ENCODE peak calls at places on chromosomes 2 and 18, in five cellular contexts. N is GM10248, P is AG04449, B is tibial nerve, F is Panc1. S is an unnamed sample.

GRCh38 chr2:222751821-222752719 is 80.6 kb downstream of the MOGAT1 start:
- DNase-seq in F (no peak), N (no peak), P (no peak), B (no peak), S (no peak)

GRCh38 chr2:17271401-17271800 is 246.8 kb downstream of the RAD51AP2 start:
- DNase-seq in N (no peak), B (no peak), F (no peak), P (no peak), S (no peak)

GRCh38 chr2:169012812-169013627 is 18.1 kb downstream of the ABCB11 start:
- DNase-seq in B (no peak), F (no peak), P (no peak), N (no peak), S (no peak)

GRCh38 chr2:207282916-207283315 is 117.2 kb upstream of the KLF7 start:
- DNase-seq in B (no peak), F (no peak), N (no peak), P (no peak), S (no peak)

GRCh38 chr2:88234760-88235159 is 64.6 kb downstream of the THNSL2 start:
- DNase-seq in B (no peak), F (no peak), N (no peak), P (no peak), S (no peak)

GRCh38 chr2:120797421-120798289 is 62.0 kb downstream of the GLI2 start:
- DNase-seq in P (no peak), B (no peak), F (no peak), N (no peak), S (no peak)

GRCh38 chr2:71581015-71581414 is 127.7 kb downstream of the DYSF start:
- DNase-seq in N (no peak), P (no peak), F (no peak), B (peak), S (no peak)

GRCh38 chr2:221529943-221530652 is 42.0 kb downstream of the EPHA4 start:
- DNase-seq in P (peak), F (no peak), B (no peak), N (no peak), S (peak)

GRCh38 chr2:189933911-189934399 is 128.6 kb downstream of the MSTN start:
- DNase-seq in F (no peak), B (no peak), N (no peak), P (peak), S (no peak)

GRCh38 chr2:200172944-200173481 is 133.5 kb upstream of the SPATS2L start:
- DNase-seq in P (no peak), B (no peak), F (no peak), N (no peak), S (no peak)

GRCh38 chr2:19843992-19844515 is 57.7 kb downstream of the TTC32 start:
- DNase-seq in B (no peak), F (no peak), N (no peak), P (no peak), S (no peak)

GRCh38 chr2:55420244-55420713 is 623 bp upstream of the CCDC88A start:
- DNase-seq in P (no peak), B (no peak), F (no peak), N (no peak), S (no peak)

GRCh38 chr18:25169701-25170100 is 182.3 kb downstream of the ZNF521 start:
- DNase-seq in B (no peak), N (no peak), F (no peak), P (no peak), S (no peak)

GRCh38 chr18:7367336-7367735 is 136.4 kb downstream of the LRRC30 start:
- DNase-seq in P (no peak), F (no peak), N (no peak), B (no peak), S (no peak)

GRCh38 chr2:186036862-186037449 is 298.4 kb downstream of the FSIP2 start:
- DNase-seq in F (no peak), P (no peak), B (no peak), N (no peak), S (no peak)

GRCh38 chr2:33477473-33478468 is 1.3 kb downstream of the RASGRP3 start:
- DNase-seq in P (no peak), N (peak), B (peak), F (peak), S (no peak)

GRCh38 chr2:105785095-105785847 is 40.6 kb downstream of the NCK2 start:
- DNase-seq in N (no peak), P (no peak), B (no peak), F (no peak), S (no peak)

GRCh38 chr2:72155151-72155550 is 7.5 kb upstream of the CYP26B1 start:
- DNase-seq in F (no peak), B (no peak), P (no peak), N (no peak), S (no peak)

GRCh38 chr18:26471027-26471426 is 77.3 kb downstream of the KCTD1 start:
- DNase-seq in F (no peak), B (no peak), N (no peak), P (no peak), S (peak)

GRCh38 chr18:37574113-37574512 is 8.5 kb upstream of the CELF4 start:
- DNase-seq in B (no peak), P (no peak), N (no peak), F (no peak), S (no peak)

GRCh38 chr2:219059725-219060682 is 717 bp downstream of the IHH start:
- DNase-seq in F (no peak), N (no peak), B (no peak), P (no peak), S (no peak)

GRCh38 chr2:101696272-101697123 is 1.0 kb upstream of the MAP4K4 start:
- DNase-seq in B (peak), F (no peak), P (no peak), N (no peak), S (no peak)

GRCh38 chr2:27249891-27250651 is 12.8 kb downstream of the SLC30A3 start:
- DNase-seq in B (no peak), P (no peak), N (peak), F (no peak), S (no peak)

GRCh38 chr2:42128731-42129486 is 40.2 kb upstream of the EML4 start:
- DNase-seq in B (no peak), P (peak), F (no peak), N (peak), S (peak)

GRCh38 chr2:205763708-205764501 is 81.6 kb downstream of the NRP2 start:
- DNase-seq in B (peak), N (peak), P (peak), F (no peak), S (peak)

GRCh38 chr2:109028738-109029443 is 39.9 kb upstream of the EDAR start:
- DNase-seq in F (no peak), P (no peak), N (no peak), B (no peak), S (no peak)

GRCh38 chr2:239586651-239587310 is 186.0 kb upstream of the HDAC4 start:
- DNase-seq in B (no peak), N (no peak), P (no peak), F (no peak), S (no peak)

GRCh38 chr18:79518028-79518682 is 122.4 kb downstream of the NFATC1 start:
- DNase-seq in F (no peak), P (no peak), N (no peak), B (no peak), S (no peak)

GRCh38 chr18:48949606-48950535 is 894 bp downstream of the SMAD7 start:
- DNase-seq in B (no peak), N (peak), F (no peak), P (no peak), S (peak)

GRCh38 chr2:162125138-162125537 is 26.9 kb downstream of the GCG start:
- DNase-seq in P (no peak), B (no peak), N (no peak), F (no peak), S (no peak)

GRCh38 chr2:174786066-174786725 is 21.9 kb upstream of the CHRNA1 start:
- DNase-seq in F (no peak), N (no peak), B (no peak), P (no peak), S (no peak)

GRCh38 chr2:85601771-85602475 is 575 bp downstream of the TMEM150A start:
- DNase-seq in P (no peak), B (no peak), N (peak), F (no peak), S (no peak)

GRCh38 chr2:201172279-201172678 is 10.7 kb upstream of the CASP10 start:
- DNase-seq in N (no peak), F (no peak), B (no peak), P (no peak), S (no peak)

GRCh38 chr2:189763908-189764661 is 1.5 kb upstream of the OSGEPL1 start:
- DNase-seq in F (no peak), N (no peak), B (no peak), P (no peak), S (no peak)

GRCh38 chr2:176960736-176961135 is 251.9 kb upstream of the HNRNPA3 start:
- DNase-seq in F (no peak), N (no peak), B (no peak), P (no peak), S (no peak)

GRCh38 chr2:75896779-75897366 is 186.2 kb upstream of the GCFC2 start:
- DNase-seq in N (peak), F (peak), B (no peak), P (no peak), S (peak)

GRCh38 chr2:264493-265468 is at the start of gene ACP1:
- DNase-seq in P (peak), N (peak), B (peak), F (peak), S (peak)

GRCh38 chr2:40096360-40096759 is 317.3 kb upstream of the THUMPD2 start:
- DNase-seq in P (no peak), B (no peak), N (no peak), F (no peak), S (no peak)

GRCh38 chr2:238433941-238434845 is 7.5 kb downstream of the ASB1 start:
- DNase-seq in N (no peak), P (peak), F (no peak), B (no peak), S (no peak)

GRCh38 chr2:235206980-235207579 is 255.3 kb downstream of the SH3BP4 start:
- DNase-seq in N (no peak), P (no peak), F (no peak), B (no peak), S (no peak)

GRCh38 chr2:235216901-235217300 is 265.1 kb downstream of the SH3BP4 start:
- DNase-seq in P (no peak), F (no peak), N (no peak), B (no peak), S (no peak)

GRCh38 chr2:235215248-235215647 is 263.4 kb downstream of the SH3BP4 start:
- DNase-seq in F (no peak), N (no peak), P (no peak), B (no peak), S (no peak)

GRCh38 chr2:235217814-235218213 is 266.0 kb downstream of the SH3BP4 start:
- DNase-seq in F (no peak), P (peak), B (no peak), N (no peak), S (peak)

GRCh38 chr2:235212501-235212900 is 260.7 kb downstream of the SH3BP4 start:
- DNase-seq in B (no peak), F (no peak), N (no peak), P (no peak), S (no peak)
- TF ChIP-seq CTCF in B (no peak), F (no peak), N (no peak), P (no peak), S (no peak)

GRCh38 chr18:68679531-68679930 is 35.4 kb downstream of the TMX3 start:
- DNase-seq in N (no peak), B (no peak), P (no peak), F (no peak), S (no peak)

GRCh38 chr18:68676913-68677312 is 38.0 kb downstream of the TMX3 start:
- DNase-seq in P (no peak), F (no peak), N (no peak), B (no peak), S (no peak)
- TF ChIP-seq CTCF in P (peak), F (no peak), N (peak), B (no peak), S (no peak)

DNA sequence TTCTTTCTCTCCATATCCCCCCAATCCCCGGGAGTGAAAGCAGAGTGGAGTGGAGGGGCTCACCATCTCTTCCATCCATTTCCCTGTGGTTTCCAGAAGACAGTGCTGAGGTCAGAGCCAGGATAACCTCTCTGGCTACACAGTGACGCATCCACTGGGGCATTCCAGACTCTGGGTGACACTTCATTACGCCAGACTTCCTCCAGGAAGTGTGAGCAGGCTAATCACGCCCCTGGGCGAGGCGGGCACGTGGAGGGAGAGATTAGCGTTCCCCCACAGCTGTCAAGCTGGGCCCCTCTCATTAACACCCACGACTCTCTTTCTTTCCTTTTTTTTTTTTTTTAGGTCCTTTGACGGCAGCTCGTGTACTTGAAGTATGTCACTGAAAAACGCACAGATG is 274.7 kb downstream of the AFF3 start:
- DNase-seq in B (no peak), N (no peak), P (no peak), F (no peak), S (no peak)
- TF ChIP-seq CTCF in B (no peak), N (no peak), P (no peak), F (no peak), S (no peak)

DNA sequence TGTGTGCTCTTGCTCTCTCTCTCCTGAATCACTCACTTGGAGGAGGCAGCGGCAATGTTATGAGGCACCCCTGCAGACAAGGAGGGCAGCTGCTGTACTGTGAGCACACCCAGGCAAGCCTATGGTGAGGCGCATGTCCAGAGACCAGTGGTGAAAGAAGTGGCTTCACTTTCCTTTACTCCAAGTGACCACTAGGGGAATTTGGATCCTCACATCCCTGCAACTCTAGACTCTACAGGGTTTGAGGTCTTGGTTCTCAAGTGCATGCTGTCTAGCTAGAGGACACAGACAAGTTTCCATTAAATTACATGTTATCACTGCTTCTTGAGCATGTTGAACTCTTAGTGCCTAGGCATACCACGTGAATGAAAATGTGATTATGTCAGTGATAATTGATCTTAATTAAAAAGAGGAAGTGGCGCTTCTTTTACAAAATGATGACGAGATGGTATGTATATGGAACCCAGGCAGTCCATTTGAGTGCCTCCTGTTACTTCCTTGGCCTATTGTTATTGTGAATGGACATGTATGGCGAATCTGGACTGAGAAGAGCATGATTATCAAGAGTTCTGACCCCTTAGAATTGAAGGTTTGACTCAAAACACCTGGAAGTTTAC is 181.0 kb upstream of the CDH2 start:
- DNase-seq in N (no peak), B (no peak), F (no peak), P (no peak), S (no peak)
- TF ChIP-seq CTCF in N (no peak), B (no peak), F (no peak), P (no peak), S (no peak)

GRCh38 chr2:217785544-217786045 is 217.2 kb downstream of the TNS1 start:
- DNase-seq in B (peak), N (peak), P (no peak), F (peak), S (peak)
- TF ChIP-seq CTCF in B (peak), N (peak), P (peak), F (peak), S (peak)

S was measured in PC-9.